ENCODE peak calls at places on chromosome 2, in five cellular contexts. C, Y, V, T and D are unnamed samples.

GRCh38 chr2:173962583-173963110 is 2.5 kb downstream of the SP3 start:
- DNase-seq in T (no peak), C (no peak), V (no peak), Y (no peak), D (no peak)

GRCh38 chr2:22995576-22995975 is 389.4 kb upstream of the KLHL29 start:
- DNase-seq in Y (no peak), T (no peak), C (no peak), V (no peak), D (no peak)

GRCh38 chr2:204072443-204073324 is 136.1 kb downstream of the ICOS start:
- DNase-seq in T (no peak), Y (no peak), C (no peak), V (no peak), D (no peak)

GRCh38 chr2:42960835-42961165 is 168.4 kb upstream of the HAAO start:
- DNase-seq in V (no peak), C (no peak), T (no peak), Y (no peak), D (no peak)

GRCh38 chr2:137677466-137677865 is 286.8 kb upstream of the HNMT start:
- DNase-seq in T (no peak), V (no peak), Y (no peak), C (no peak), D (no peak)

GRCh38 chr2:97759727-97760407 is 46.5 kb downstream of the ZAP70 start:
- DNase-seq in Y (no peak), V (no peak), T (no peak), C (no peak), D (no peak)

GRCh38 chr2:236955675-236956618 is 129.7 kb upstream of the COPS8 start:
- DNase-seq in Y (no peak), C (no peak), T (no peak), V (no peak), D (peak)

GRCh38 chr2:138269726-138270125 is 231.8 kb upstream of the SPOPL start:
- DNase-seq in V (no peak), C (no peak), Y (no peak), T (no peak), D (no peak)

GRCh38 chr2:177651833-177652232 is 259.3 kb downstream of the AGPS start:
- DNase-seq in T (no peak), Y (no peak), C (no peak), V (no peak), D (no peak)

GRCh38 chr2:148875387-148876051 is 492 bp downstream of the KIF5C start:
- DNase-seq in Y (no peak), V (no peak), C (no peak), T (no peak), D (no peak)

GRCh38 chr2:98912221-98912851 is 23.7 kb downstream of the CRACDL start:
- DNase-seq in Y (peak), T (no peak), C (no peak), V (no peak), D (peak)

GRCh38 chr2:161243873-161244272 is 64.4 kb upstream of the PSMD14 start:
- DNase-seq in V (no peak), Y (no peak), T (no peak), C (no peak), D (no peak)

GRCh38 chr2:226792155-226792871 is 7.3 kb downstream of the IRS1 start:
- DNase-seq in C (no peak), Y (no peak), V (no peak), T (no peak), D (no peak)

GRCh38 chr2:235325126-235325525 is 168.7 kb upstream of the AGAP1 start:
- DNase-seq in C (no peak), V (no peak), T (no peak), Y (no peak), D (peak)

GRCh38 chr2:218831378-218831990 is at the start of gene PRKAG3:
- DNase-seq in Y (no peak), V (no peak), T (no peak), C (no peak), D (peak)

GRCh38 chr2:20148411-20148810 is 76.5 kb downstream of the SDC1 start:
- DNase-seq in V (no peak), T (no peak), Y (no peak), C (no peak), D (no peak)

GRCh38 chr2:118321436-118322100 is 233.3 kb downstream of the INSIG2 start:
- DNase-seq in Y (no peak), C (no peak), T (no peak), V (no peak), D (no peak)

GRCh38 chr2:31038385-31038784 is 99.9 kb downstream of the GALNT14 start:
- DNase-seq in T (no peak), V (no peak), Y (no peak), C (no peak), D (no peak)

GRCh38 chr2:118148809-118149208 is 60.5 kb downstream of the INSIG2 start:
- DNase-seq in V (peak), T (no peak), C (no peak), Y (no peak), D (no peak)

GRCh38 chr2:180690611-180691010 is 289.8 kb upstream of the UBE2E3 start:
- DNase-seq in C (no peak), Y (no peak), V (no peak), T (no peak), D (no peak)

GRCh38 chr2:126224766-126225165 is 431.2 kb upstream of the GYPC start:
- DNase-seq in T (no peak), V (no peak), C (no peak), Y (no peak), D (no peak)

GRCh38 chr2:42327125-42327524 is 33.9 kb downstream of the COX7A2L start:
- DNase-seq in C (no peak), T (no peak), V (peak), Y (no peak), D (no peak)

GRCh38 chr2:204550738-204551137 is 5.5 kb downstream of the PARD3B start:
- DNase-seq in Y (no peak), V (no peak), C (no peak), T (no peak), D (no peak)

GRCh38 chr2:159880729-159881128 is 82.7 kb upstream of the CD302 start:
- DNase-seq in T (no peak), C (no peak), Y (no peak), V (no peak), D (no peak)

GRCh38 chr2:100520224-100520623 is 42.6 kb upstream of the PDCL3 start:
- DNase-seq in T (no peak), V (no peak), C (no peak), Y (no peak), D (no peak)

GRCh38 chr2:140504596-140504995 is 1626.2 kb downstream of the LRP1B start:
- DNase-seq in T (no peak), V (no peak), C (no peak), Y (no peak), D (no peak)

GRCh38 chr2:110124038-110124825 is 8.6 kb upstream of the MALL start:
- DNase-seq in Y (no peak), V (no peak), T (no peak), C (no peak), D (no peak)

DNA sequence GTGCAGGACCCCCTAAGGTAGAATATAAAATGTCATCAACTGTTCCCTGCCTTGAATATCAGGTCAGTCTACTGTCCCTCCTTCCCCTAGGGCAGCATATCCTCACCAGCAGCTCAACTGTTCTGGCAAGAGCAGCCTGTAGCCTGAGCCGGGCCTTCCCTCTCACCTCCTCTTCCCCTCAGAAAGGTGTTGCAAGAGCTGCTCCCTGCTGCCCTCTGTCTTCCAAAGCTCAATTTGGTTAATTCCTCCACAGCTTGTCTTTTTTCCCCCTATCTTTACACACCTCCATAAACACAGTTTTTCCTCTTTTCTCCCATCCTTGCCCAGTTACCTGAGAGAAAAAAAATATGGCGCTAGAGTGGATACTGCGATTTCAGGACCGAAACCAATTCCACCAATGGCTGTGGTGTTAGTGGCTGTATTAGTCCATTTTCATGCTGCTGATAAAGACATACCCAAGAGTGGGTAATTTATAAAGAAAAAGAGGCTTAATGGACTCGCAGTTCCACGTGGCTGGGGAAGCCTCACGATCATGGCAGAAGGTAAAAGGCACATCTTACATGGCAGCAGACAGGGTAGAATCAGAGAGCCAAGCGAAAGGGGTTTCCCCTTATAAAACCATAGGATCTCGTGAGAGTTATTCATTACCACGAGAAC is 184.7 kb downstream of the MREG start:
- DNase-seq in Y (peak), V (peak), C (no peak), T (no peak), D (no peak)
- TF ChIP-seq CTCF in Y (peak), V (peak), C (peak), T (peak), D (no peak)

DNA sequence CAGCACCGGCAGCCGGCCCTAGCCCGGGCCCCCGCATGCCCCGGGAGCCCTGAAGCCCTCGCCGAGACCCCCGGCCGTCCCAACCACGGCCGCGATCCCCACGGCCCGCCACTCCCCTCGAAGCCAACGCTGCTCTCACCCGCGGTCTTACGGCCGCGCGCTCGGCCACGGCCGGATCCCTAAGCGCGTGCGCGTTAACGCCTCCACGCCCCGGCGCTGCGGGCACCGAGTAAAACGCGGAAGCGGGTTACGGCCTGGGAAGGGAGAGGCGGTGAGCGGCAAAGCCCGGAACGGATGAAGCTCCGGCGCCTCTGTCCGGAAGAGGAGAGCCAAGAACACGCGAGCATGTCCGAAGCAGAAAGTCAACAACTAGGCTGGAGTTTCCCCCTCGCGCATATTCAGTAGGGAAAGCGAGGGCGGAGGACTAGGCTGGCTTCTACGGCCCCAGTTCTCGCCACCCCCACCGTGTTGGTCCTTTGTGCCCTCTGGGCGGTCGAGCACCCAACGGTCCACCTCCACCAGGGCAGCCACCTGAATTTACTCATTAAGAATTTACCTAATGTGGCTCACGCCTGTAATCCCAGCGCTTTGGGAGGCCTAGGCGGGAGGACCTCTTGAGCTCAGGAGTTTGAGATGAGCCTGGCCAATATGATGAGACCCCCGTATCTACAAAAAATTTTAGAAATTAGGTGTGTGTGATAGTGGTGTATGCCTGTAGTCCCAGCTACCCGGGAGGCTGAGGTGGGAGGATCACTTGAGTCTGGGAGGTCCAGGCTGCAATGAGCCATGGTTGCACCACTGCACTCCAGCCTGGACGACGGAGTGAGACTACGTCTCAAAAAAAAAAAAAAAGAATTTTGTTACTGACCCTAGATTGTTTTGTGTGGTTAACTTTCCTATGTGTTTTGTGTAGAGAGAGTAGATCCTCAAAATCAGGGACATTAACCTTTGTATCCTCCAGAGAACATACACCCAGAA is at the start of gene KANSL3:
- DNase-seq in V (peak), T (peak), C (peak), Y (peak), D (peak)
- TF ChIP-seq POLR2A in V (peak), T (peak), C (peak), Y (peak), D (peak)

GRCh38 chr2:9002313-9002636 is 1.2 kb downstream of the MBOAT2 start:
- DNase-seq in C (no peak), V (no peak), Y (no peak), T (no peak), D (no peak)
- H3K4me3 ChIP-seq in C (peak), V (peak), Y (peak), T (peak), D (no peak)

GRCh38 chr2:86522711-86523110 is 40.5 kb downstream of the CHMP3 start:
- DNase-seq in T (no peak), C (no peak), V (no peak), Y (no peak), D (no peak)
- TF ChIP-seq CTCF in T (no peak), C (no peak), V (no peak), Y (no peak), D (no peak)

DNA sequence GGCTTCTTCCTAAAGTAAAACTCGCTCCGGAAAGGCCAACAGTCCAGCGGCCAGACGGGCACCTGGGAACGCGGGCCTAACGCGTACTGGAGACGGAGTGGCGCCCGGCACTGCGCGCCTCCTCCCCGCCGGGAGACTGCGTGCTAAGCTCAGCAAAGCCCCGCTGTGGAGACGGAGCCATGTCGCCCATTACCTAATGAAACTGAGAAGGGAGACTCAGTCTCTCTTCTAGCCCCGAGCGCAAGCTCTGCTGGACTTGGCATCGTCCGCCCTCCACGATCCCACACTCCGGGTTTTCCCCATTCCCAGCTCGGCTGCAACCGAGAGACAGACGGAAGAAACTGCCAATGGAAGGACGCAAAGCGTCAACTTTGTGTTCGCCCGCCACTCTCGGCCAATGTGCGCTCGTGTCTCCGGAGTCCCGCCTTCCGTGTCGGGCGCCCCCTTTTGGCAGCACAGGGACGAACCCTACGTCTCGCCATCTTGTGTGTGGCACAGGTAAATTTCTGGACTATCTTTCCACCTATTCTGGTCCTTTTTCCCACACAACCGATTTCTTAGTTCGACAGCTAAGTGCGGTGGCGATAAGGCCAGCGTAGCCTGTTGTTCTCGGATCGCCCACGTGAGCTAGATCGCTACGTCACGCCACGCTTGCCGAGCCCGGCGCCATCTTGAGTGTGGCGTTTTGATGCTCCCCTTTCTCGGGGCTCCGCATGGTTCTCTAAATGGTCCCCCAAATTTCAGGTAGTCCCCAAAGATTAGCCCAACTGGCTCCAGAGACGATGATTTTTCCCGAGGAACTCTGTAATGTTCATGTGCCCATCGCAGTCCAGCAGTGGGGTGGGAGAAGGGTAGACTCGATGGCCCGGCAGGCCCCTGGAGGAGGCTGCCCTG is 1.3 kb upstream of the PTMA start:
- DNase-seq in Y (peak), C (peak), T (peak), V (peak), D (peak)
- TF ChIP-seq POLR2A in Y (peak), C (peak), T (no peak), V (peak), D (no peak)